ENCODE peak calls at places on chromosomes 11 and 22, in eight cellular contexts. A, Z, N, G, I, W, S and L are unnamed samples.

GRCh38 chr11:31254411-31254810 is 115.1 kb downstream of the DCDC1 start:
- DNase-seq in G (no peak), Z (no peak), S (no peak), I (no peak), A (no peak), W (no peak), N (no peak), L (no peak)

GRCh38 chr22:46001046-46001425 is 24.1 kb upstream of the WNT7B start:
- DNase-seq in S (no peak), W (no peak), N (no peak), I (no peak), G (no peak), A (no peak), Z (no peak), L (no peak)

GRCh38 chr11:64406221-64406946 is 47.4 kb downstream of the RPS6KA4 start:
- DNase-seq in S (no peak), A (no peak), G (no peak), I (no peak), W (no peak), N (peak; percentile 4), Z (no peak), L (no peak)

GRCh38 chr22:50357222-50357621 is 14.1 kb downstream of the PPP6R2 start:
- DNase-seq in W (no peak), N (no peak), A (no peak), S (no peak), G (no peak), I (no peak), Z (no peak), L (no peak)

GRCh38 chr22:48496226-48496845 is 1331.3 kb downstream of the BRD1 start:
- DNase-seq in G (no peak), A (no peak), W (no peak), I (no peak), N (no peak), S (no peak), Z (no peak), L (no peak)

GRCh38 chr22:21020802-21021429 is 6.0 kb downstream of the P2RX6 start:
- DNase-seq in I (no peak), A (no peak), W (no peak), S (peak; percentile 59), Z (no peak), G (no peak), N (no peak), L (no peak)

GRCh38 chr11:71442123-71442522 is 6.1 kb downstream of the DHCR7 start:
- DNase-seq in G (no peak), N (no peak), S (no peak), W (no peak), I (no peak), Z (no peak), A (no peak), L (no peak)

GRCh38 chr22:38304526-38304925 is 12.7 kb downstream of the CSNK1E start:
- DNase-seq in I (no peak), W (no peak), G (no peak), A (no peak), Z (no peak), N (no peak), S (no peak), L (no peak)

GRCh38 chr22:34841911-34842310 is 224.0 kb upstream of the ISX start:
- DNase-seq in S (no peak), W (no peak), A (no peak), N (no peak), I (no peak), G (no peak), Z (no peak), L (no peak)

GRCh38 chr22:20552450-20552894 is 45.1 kb downstream of the MED15 start:
- DNase-seq in S (no peak), Z (no peak), A (no peak), G (no peak), N (no peak), W (no peak), I (peak; percentile 65), L (no peak)

GRCh38 chr22:35452351-35452781 is 52.4 kb downstream of the MCM5 start:
- DNase-seq in S (no peak), W (no peak), I (no peak), Z (no peak), G (no peak), N (no peak), A (no peak), L (no peak)

GRCh38 chr22:42892571-42893316 is 35.7 kb upstream of the ARFGAP3 start:
- DNase-seq in I (no peak), Z (no peak), W (no peak), G (no peak), N (no peak), A (no peak), S (peak; percentile 45), L (no peak)

GRCh38 chr11:122649133-122649532 is 6.4 kb upstream of the UBASH3B start:
- DNase-seq in W (no peak), G (no peak), A (no peak), N (no peak), S (no peak), Z (no peak), I (no peak), L (no peak)

GRCh38 chr11:9568161-9568853 is 5.2 kb upstream of the WEE1 start:
- DNase-seq in I (no peak), G (no peak), N (no peak), S (no peak), A (no peak), Z (no peak), W (no peak), L (no peak)

GRCh38 chr11:2107521-2107920 is 31.7 kb downstream of the IGF2 start:
- DNase-seq in G (no peak), A (no peak), S (no peak), N (no peak), Z (no peak), I (no peak), W (no peak), L (no peak)

GRCh38 chr11:44320289-44320973 is 10.5 kb upstream of the ALX4 start:
- DNase-seq in A (no peak), I (no peak), Z (no peak), N (no peak), S (no peak), W (no peak), G (no peak), L (no peak)

GRCh38 chr22:50460942-50461341 is 13.9 kb downstream of the SBF1 start:
- DNase-seq in W (no peak), N (no peak), A (no peak), I (no peak), G (no peak), S (no peak), Z (no peak), L (no peak)

GRCh38 chr11:47269829-47270305 is at the start of gene MADD:
- DNase-seq in Z (peak; percentile 80), I (peak; percentile 87), N (peak; percentile 65), G (peak; percentile 87), W (no peak), A (peak; percentile 90), S (peak; percentile 97), L (peak; percentile 90)

GRCh38 chr11:134071306-134071705 is 2.4 kb downstream of the JAM3 start:
- DNase-seq in Z (no peak), N (no peak), I (no peak), A (no peak), S (no peak), G (no peak), W (no peak), L (no peak)

GRCh38 chr11:57792060-57792541 is 30.5 kb downstream of the CTNND1 start:
- DNase-seq in G (peak; percentile 68), Z (peak; percentile 67), S (peak; percentile 82), A (peak; percentile 74), N (no peak), I (no peak), W (no peak), L (peak; percentile 80)

GRCh38 chr11:83410605-83411565 is 124.7 kb upstream of the CCDC90B start:
- DNase-seq in G (no peak), N (no peak), W (no peak), S (no peak), I (no peak), Z (no peak), A (no peak), L (no peak)